ENCODE peak calls at places on chromosomes 3 and 15, in four cellular contexts. T, D, X and E are unnamed samples.

GRCh38 chr15:62469874-62470688 is 305.0 kb upstream of the C2CD4B start:
- DNase-seq in T (no peak), D (no peak), X (peak), E (peak)

GRCh38 chr3:165259518-165260193 is 63.5 kb upstream of the SLITRK3 start:
- DNase-seq in T (no peak), D (no peak), X (no peak), E (no peak)

GRCh38 chr15:44808557-44808956 is 72.2 kb downstream of the TRIM69 start:
- DNase-seq in T (no peak), D (no peak), X (no peak), E (no peak)

GRCh38 chr3:72888546-72889309 is 882 bp downstream of the GXYLT2 start:
- DNase-seq in T (peak), D (peak), X (no peak), E (no peak)

GRCh38 chr15:68097029-68097428 is 42.9 kb downstream of the PIAS1 start:
- DNase-seq in T (no peak), D (no peak), X (no peak), E (no peak)

GRCh38 chr3:105835606-105836005 is 33.2 kb downstream of the CBLB start:
- DNase-seq in T (no peak), D (no peak), X (no peak), E (no peak)

GRCh38 chr3:194140520-194141414 is 4.8 kb downstream of the HES1 start:
- DNase-seq in T (peak), D (peak), X (no peak), E (peak)

GRCh38 chr3:5187920-5188418 is 462 bp downstream of the EDEM1 start:
- DNase-seq in T (peak), D (peak), X (peak), E (peak)

DNA sequence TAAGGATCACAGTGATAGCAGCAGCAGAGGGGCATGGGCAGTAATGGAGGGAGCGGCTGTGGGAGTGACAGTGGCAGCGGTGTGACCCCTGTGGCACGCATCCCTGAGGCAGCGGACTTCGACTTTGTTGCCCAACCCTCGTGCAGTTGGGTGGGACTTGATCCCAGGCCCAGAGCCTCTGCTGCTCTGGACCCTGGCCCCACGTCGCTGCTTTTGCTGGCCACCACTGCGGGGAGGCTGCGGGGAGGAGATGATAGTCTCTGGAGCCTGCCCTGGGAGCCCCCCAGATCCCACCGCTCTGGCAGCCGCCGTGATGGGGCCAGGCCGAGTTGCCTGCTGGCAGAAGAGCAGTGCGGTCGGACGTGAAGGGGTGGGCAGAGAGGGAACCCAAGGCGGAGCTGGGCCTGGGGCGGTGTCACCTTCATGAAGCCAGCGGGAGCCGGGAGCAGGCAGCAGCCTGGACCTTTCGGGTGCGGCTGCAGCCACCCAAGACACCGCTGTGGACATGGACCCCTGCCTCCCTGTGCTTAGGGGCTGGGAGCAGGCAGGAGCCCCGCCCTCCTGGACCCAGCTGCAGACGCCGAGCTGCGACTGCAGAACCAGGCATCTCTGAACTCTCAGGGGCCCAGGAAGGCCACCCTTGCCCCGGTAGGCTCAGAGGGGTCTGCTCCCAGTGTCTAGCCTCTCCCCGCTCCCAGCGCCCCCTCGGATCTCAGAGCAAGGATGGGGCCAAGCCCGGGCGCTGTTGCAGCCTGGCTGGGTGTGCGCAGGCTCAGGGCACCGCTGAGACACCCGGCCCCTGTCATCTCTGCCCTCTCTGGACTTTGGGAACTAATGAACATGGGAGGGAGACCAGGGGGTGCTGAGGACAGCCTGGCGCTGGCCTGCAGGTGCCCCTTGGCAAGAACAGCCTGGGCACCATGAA is 38.3 kb downstream of the COMMD2 start:
- DNase-seq in T (no peak), D (peak), X (no peak), E (no peak)
- TF ChIP-seq CTCF in T (no peak), D (no peak), X (no peak), E (no peak)

GRCh38 chr3:132659370-132660055 is at the start of gene ACAD11:
- DNase-seq in T (peak), D (peak), X (peak), E (peak)
- TF ChIP-seq CTCF in T (peak), D (peak), X (peak), E (peak)

DNA sequence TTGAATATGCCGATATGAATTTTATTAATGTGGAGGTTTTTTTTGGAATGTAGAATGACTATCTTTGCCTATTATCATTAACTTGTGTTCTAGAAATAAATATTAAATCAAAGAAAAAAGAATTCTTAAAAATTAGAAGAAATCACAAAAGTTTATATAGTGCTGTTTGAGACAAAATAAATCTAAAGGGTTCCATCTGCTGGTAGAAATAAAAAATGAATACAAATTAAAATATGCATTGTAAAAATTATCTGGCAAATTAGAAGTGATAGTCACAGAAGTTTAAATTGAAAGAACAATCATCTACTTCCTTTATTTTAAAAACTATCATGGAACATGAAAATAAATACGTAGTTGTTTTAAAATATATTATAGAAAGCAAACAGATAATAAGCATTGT is 22.7 kb upstream of the ZBTB20 start:
- DNase-seq in T (no peak), D (no peak), X (no peak), E (no peak)
- TF ChIP-seq CTCF in T (peak), D (no peak), X (no peak), E (no peak)

GRCh38 chr3:62556121-62556520 is 182.8 kb upstream of the FEZF2 start:
- DNase-seq in T (no peak), D (no peak), X (no peak), E (no peak)
- TF ChIP-seq CTCF in T (no peak), D (no peak), X (no peak), E (no peak)

GRCh38 chr3:119388577-119388976 is 74.8 kb downstream of the TMEM39A start:
- DNase-seq in T (no peak), D (no peak), X (no peak), E (no peak)
- TF ChIP-seq CTCF in T (no peak), D (no peak), X (no peak), E (no peak)

DNA sequence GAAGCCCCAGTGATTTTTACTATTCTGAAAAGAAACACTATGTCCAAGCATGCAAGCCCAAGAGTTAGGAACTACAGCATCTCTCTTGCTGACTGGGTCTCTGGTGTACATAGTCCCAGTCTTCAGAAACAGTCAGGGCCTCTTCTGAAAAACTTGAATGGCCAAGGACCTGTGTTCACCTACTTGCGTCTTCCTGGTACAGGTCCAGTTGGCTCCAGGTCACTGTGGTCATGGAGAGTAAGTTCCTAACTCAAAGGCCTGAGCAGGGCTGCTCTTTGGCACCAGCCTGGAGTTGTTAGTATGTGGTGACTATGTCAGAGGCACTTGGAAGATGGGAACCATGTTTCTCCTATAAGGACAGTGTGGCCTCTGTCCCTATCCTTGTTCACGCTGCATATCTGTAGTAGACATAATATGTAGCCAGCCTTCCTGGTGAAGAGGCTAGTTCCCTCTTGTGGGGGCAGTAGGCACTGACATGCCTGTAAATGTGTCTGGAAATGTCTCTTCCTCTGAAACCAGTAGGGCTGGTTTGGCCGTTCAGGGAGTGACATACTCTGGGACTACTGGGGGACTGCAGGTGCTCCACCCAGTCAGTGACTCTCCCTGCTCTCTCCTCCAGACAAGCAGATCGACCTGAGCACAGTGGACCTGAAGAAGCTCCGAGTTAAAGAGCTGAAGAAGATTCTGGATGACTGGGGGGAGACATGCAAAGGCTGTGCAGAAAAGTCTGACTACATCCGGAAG is 2.6 kb upstream of the RBM15B start:
- DNase-seq in T (no peak), D (no peak), X (no peak), E (peak)
- TF ChIP-seq CTCF in T (peak), D (no peak), X (peak), E (peak)

GRCh38 chr3:197222816-197223419 is 75.5 kb downstream of the DLG1 start:
- DNase-seq in T (no peak), D (no peak), X (no peak), E (no peak)

GRCh38 chr3:197227780-197228574 is 70.4 kb downstream of the DLG1 start:
- DNase-seq in T (no peak), D (no peak), X (no peak), E (no peak)

GRCh38 chr3:197224034-197224444 is 74.4 kb downstream of the DLG1 start:
- DNase-seq in T (no peak), D (no peak), X (peak), E (peak)

GRCh38 chr3:197226179-197226578 is 72.2 kb downstream of the DLG1 start:
- DNase-seq in T (peak), D (peak), X (no peak), E (no peak)

GRCh38 chr3:197225579-197225978 is 72.8 kb downstream of the DLG1 start:
- DNase-seq in T (no peak), D (no peak), X (no peak), E (no peak)
- TF ChIP-seq CTCF in T (no peak), D (no peak), X (no peak), E (no peak)

DNA sequence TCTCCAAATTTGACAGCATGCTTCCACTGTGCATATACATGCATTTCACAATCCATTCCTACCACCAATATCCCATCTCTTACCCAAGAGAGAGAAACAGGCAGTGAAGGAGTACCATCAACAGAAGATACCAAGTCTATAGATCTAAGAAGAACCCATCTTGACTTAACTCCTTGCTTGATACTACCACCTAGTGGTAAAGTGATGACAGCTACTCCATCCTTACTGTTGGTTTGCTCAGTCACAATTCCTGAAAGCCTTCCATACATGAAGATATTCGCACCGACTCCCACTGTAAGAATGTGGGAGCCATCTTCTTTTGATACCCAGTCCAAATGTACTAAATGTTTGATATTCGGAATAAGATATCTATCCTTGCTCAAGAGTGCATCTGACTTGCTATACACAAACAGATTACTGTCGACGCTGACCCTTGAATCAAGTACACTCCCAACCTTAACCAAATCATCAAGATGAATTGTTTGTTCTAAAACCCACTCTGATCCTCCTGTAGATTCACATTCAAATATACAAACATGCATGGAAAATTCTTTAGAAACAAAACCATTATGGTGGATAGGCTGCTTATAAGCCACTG is 123.1 kb downstream of the DMXL2 start:
- DNase-seq in T (no peak), D (no peak), X (peak), E (peak)
- TF ChIP-seq CTCF in T (peak), D (peak), X (peak), E (peak)